ENCODE peak calls at places on chromosomes 6 and 20, in eight cellular contexts. One of them, this sample, is unnamed. For H3K4me1, the result is how much of the 10 kb centered on the place peaks cover.

GRCh38 chr6:88867841-88868558 is 95.4 kb downstream of the RNGTT start:
- DNase-seq in suprapubic skin: no peak
- DNase-seq in ovary: no peak
- DNase-seq in GM12878: no peak
- DNase-seq in stomach: no peak
- DNase-seq in H1: no peak
- DNase-seq in A549: peak
- DNase-seq in tibial nerve: no peak
- DNase-seq in this sample: no peak

GRCh38 chr20:53329781-53330180 is 263.9 kb downstream of the ZNF217 start:
- DNase-seq in suprapubic skin: no peak
- DNase-seq in ovary: no peak
- DNase-seq in GM12878: no peak
- DNase-seq in stomach: no peak
- DNase-seq in H1: no peak
- DNase-seq in A549: no peak
- DNase-seq in tibial nerve: no peak
- DNase-seq in this sample: no peak

GRCh38 chr20:2508631-2509467 is at the start of gene ZNF343:
- DNase-seq in suprapubic skin: peak
- DNase-seq in ovary: peak
- DNase-seq in GM12878: peak
- DNase-seq in stomach: peak
- DNase-seq in H1: peak
- DNase-seq in A549: peak
- DNase-seq in tibial nerve: peak
- DNase-seq in this sample: peak

GRCh38 chr6:3761989-3762270 is 10.4 kb upstream of the PXDC1 start:
- DNase-seq in suprapubic skin: peak
- DNase-seq in ovary: no peak
- DNase-seq in GM12878: no peak
- DNase-seq in stomach: no peak
- DNase-seq in H1: no peak
- DNase-seq in A549: no peak
- DNase-seq in tibial nerve: no peak
- DNase-seq in this sample: no peak

GRCh38 chr6:30260036-30260504 is 46.9 kb upstream of the TRIM26 start:
- DNase-seq in suprapubic skin: no peak
- DNase-seq in ovary: no peak
- DNase-seq in GM12878: no peak
- DNase-seq in stomach: no peak
- DNase-seq in H1: peak
- DNase-seq in A549: no peak
- DNase-seq in tibial nerve: no peak
- DNase-seq in this sample: no peak

GRCh38 chr20:37414133-37414532 is 68.2 kb downstream of the SRC start:
- DNase-seq in suprapubic skin: no peak
- DNase-seq in ovary: no peak
- DNase-seq in GM12878: no peak
- DNase-seq in stomach: no peak
- DNase-seq in H1: peak
- DNase-seq in A549: no peak
- DNase-seq in tibial nerve: no peak
- DNase-seq in this sample: no peak

GRCh38 chr20:63945921-63946920 is 10.0 kb downstream of the UCKL1 start:
- DNase-seq in suprapubic skin: no peak
- DNase-seq in ovary: no peak
- DNase-seq in GM12878: no peak
- DNase-seq in stomach: no peak
- DNase-seq in H1: no peak
- DNase-seq in A549: no peak
- DNase-seq in tibial nerve: no peak
- DNase-seq in this sample: peak

GRCh38 chr6:95087394-95088097 is 489.8 kb upstream of the MANEA start:
- DNase-seq in suprapubic skin: no peak
- DNase-seq in ovary: no peak
- DNase-seq in GM12878: no peak
- DNase-seq in stomach: no peak
- DNase-seq in H1: no peak
- DNase-seq in A549: no peak
- DNase-seq in tibial nerve: no peak
- DNase-seq in this sample: no peak

GRCh38 chr6:48535569-48535968 is 424.6 kb upstream of the PTCHD4 start:
- DNase-seq in suprapubic skin: no peak
- DNase-seq in ovary: no peak
- DNase-seq in GM12878: no peak
- DNase-seq in stomach: no peak
- DNase-seq in H1: no peak
- DNase-seq in A549: no peak
- DNase-seq in tibial nerve: no peak
- DNase-seq in this sample: no peak

GRCh38 chr20:23583526-23583925 is 15.2 kb upstream of the CST9L start:
- DNase-seq in suprapubic skin: no peak
- DNase-seq in ovary: no peak
- DNase-seq in GM12878: no peak
- DNase-seq in stomach: no peak
- DNase-seq in H1: no peak
- DNase-seq in A549: no peak
- DNase-seq in tibial nerve: no peak
- DNase-seq in this sample: no peak

GRCh38 chr6:45494734-45495133 is 117.0 kb upstream of the SUPT3H start:
- DNase-seq in suprapubic skin: no peak
- DNase-seq in ovary: no peak
- DNase-seq in GM12878: no peak
- DNase-seq in stomach: no peak
- DNase-seq in H1: no peak
- DNase-seq in A549: no peak
- DNase-seq in tibial nerve: no peak
- DNase-seq in this sample: no peak

GRCh38 chr6:52576392-52577021 is 353 bp downstream of the TRAM2 start:
- DNase-seq in suprapubic skin: peak
- DNase-seq in ovary: peak
- DNase-seq in GM12878: peak
- DNase-seq in stomach: peak
- DNase-seq in H1: peak
- DNase-seq in A549: peak
- DNase-seq in tibial nerve: peak
- DNase-seq in this sample: peak

GRCh38 chr6:16432075-16433032 is 194.0 kb downstream of the GMPR start:
- DNase-seq in suprapubic skin: no peak
- DNase-seq in ovary: no peak
- DNase-seq in GM12878: peak
- DNase-seq in stomach: peak
- DNase-seq in H1: no peak
- DNase-seq in A549: no peak
- DNase-seq in tibial nerve: peak
- DNase-seq in this sample: no peak

GRCh38 chr6:13368716-13369115 is 40.4 kb upstream of the TBC1D7 start:
- DNase-seq in suprapubic skin: no peak
- DNase-seq in ovary: no peak
- DNase-seq in GM12878: no peak
- DNase-seq in stomach: no peak
- DNase-seq in H1: no peak
- DNase-seq in A549: no peak
- DNase-seq in tibial nerve: no peak
- DNase-seq in this sample: no peak

GRCh38 chr6:56838965-56839364 is 115.9 kb upstream of the BEND6 start:
- DNase-seq in suprapubic skin: no peak
- DNase-seq in ovary: no peak
- DNase-seq in GM12878: no peak
- DNase-seq in stomach: no peak
- DNase-seq in H1: no peak
- DNase-seq in A549: no peak
- DNase-seq in tibial nerve: no peak
- DNase-seq in this sample: no peak

GRCh38 chr20:17725094-17725835 is 25.5 kb downstream of the BANF2 start:
- DNase-seq in suprapubic skin: no peak
- DNase-seq in ovary: no peak
- DNase-seq in GM12878: no peak
- DNase-seq in stomach: no peak
- DNase-seq in H1: no peak
- DNase-seq in A549: no peak
- DNase-seq in tibial nerve: no peak
- DNase-seq in this sample: no peak
- TF ChIP-seq EP300 in suprapubic skin: no peak
- TF ChIP-seq EP300 in ovary: no peak
- TF ChIP-seq EP300 in GM12878: no peak
- TF ChIP-seq EP300 in stomach: no peak
- TF ChIP-seq EP300 in H1: no peak
- TF ChIP-seq EP300 in A549: no peak
- TF ChIP-seq EP300 in tibial nerve: no peak
- TF ChIP-seq EP300 in this sample: no peak

DNA sequence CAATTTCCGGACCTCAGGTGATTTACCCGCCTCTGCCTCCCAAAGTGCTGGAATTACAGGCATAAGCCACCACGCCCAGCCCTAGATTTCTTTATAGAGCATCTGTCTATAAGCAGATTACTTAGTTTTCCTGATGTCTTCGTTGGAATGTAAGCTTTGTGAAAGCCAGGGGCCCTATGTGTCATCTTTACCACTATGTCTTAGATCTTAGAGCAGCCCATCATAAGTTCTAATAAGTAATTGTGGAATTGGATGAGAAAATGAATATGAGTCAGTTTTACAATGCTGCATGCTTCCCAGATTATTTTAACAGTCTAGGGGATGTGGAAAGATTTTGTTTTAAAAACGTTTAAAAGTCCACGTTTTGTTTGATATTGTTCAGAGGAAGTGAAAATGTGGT is 9.1 kb upstream of the ZBTB2 start:
- DNase-seq in suprapubic skin: no peak
- DNase-seq in ovary: no peak
- DNase-seq in GM12878: no peak
- DNase-seq in stomach: no peak
- DNase-seq in H1: no peak
- DNase-seq in A549: no peak
- DNase-seq in tibial nerve: no peak
- DNase-seq in this sample: no peak
- H3K4me1 ChIP-seq in suprapubic skin: under half
- H3K4me1 ChIP-seq in ovary: under half
- H3K4me1 ChIP-seq in GM12878: under half
- H3K4me1 ChIP-seq in stomach: under half
- H3K4me1 ChIP-seq in H1: under half
- H3K4me1 ChIP-seq in A549: under half
- H3K4me1 ChIP-seq in tibial nerve: under half
- H3K4me1 ChIP-seq in this sample: under half

GRCh38 chr6:36826520-36827227 is 12.6 kb downstream of the CPNE5 start:
- DNase-seq in suprapubic skin: no peak
- DNase-seq in ovary: no peak
- DNase-seq in GM12878: no peak
- DNase-seq in stomach: no peak
- DNase-seq in H1: no peak
- DNase-seq in A549: no peak
- DNase-seq in tibial nerve: no peak
- DNase-seq in this sample: no peak

GRCh38 chr6:36825452-36825851 is 13.8 kb downstream of the CPNE5 start:
- DNase-seq in suprapubic skin: no peak
- DNase-seq in ovary: no peak
- DNase-seq in GM12878: no peak
- DNase-seq in stomach: no peak
- DNase-seq in H1: no peak
- DNase-seq in A549: no peak
- DNase-seq in tibial nerve: no peak
- DNase-seq in this sample: no peak

GRCh38 chr6:36829919-36830544 is 9.2 kb downstream of the CPNE5 start:
- DNase-seq in suprapubic skin: no peak
- DNase-seq in ovary: peak
- DNase-seq in GM12878: no peak
- DNase-seq in stomach: peak
- DNase-seq in H1: no peak
- DNase-seq in A549: no peak
- DNase-seq in tibial nerve: peak
- DNase-seq in this sample: peak

GRCh38 chr6:36825996-36826395 is 13.2 kb downstream of the CPNE5 start:
- DNase-seq in suprapubic skin: no peak
- DNase-seq in ovary: no peak
- DNase-seq in GM12878: no peak
- DNase-seq in stomach: no peak
- DNase-seq in H1: no peak
- DNase-seq in A549: no peak
- DNase-seq in tibial nerve: no peak
- DNase-seq in this sample: no peak

DNA sequence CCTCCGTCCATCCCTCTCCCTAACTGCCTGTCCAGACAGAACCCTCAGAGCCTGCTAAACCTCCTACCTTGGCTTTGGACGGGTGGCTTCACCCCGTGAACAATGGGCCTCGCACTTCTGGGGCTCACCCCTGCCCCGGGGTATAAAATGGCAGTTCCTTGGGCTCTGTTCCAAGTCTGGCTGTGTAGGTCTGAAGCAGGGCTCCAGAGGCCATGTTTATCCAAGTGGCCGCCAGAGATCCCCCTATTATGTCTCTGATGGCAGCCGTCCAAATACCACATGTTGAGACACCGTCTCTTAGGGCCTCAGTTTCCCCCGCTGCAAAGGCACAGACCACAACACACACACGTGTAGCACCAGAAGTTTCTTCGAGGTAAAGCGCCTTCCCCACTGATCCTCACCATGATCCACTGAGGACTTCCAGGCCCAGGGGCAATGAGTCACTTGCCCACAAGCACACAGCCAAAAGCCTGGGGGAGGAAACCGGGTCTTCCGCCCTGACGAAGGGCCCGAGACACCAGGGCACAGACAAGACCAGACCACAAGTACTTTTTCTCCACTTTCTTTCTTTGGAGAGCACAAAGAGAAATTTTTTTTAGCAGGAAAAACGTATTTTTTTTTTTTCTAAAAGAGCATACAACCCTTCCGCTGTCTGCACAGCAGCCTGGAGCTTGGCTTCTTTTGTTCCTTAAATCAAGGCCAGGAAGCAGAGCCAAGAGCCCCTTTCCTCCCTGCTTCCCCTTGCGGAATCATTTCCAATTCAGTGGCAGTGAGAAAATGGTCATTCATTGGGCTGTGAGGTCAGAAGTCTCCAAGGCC is 11.8 kb downstream of the CPNE5 start:
- DNase-seq in suprapubic skin: no peak
- DNase-seq in ovary: peak
- DNase-seq in GM12878: no peak
- DNase-seq in stomach: no peak
- DNase-seq in H1: no peak
- DNase-seq in A549: no peak
- DNase-seq in tibial nerve: no peak
- DNase-seq in this sample: no peak
- TF ChIP-seq POLR2A in suprapubic skin: no peak
- TF ChIP-seq POLR2A in ovary: no peak
- TF ChIP-seq POLR2A in GM12878: no peak
- TF ChIP-seq POLR2A in stomach: no peak
- TF ChIP-seq POLR2A in H1: no peak
- TF ChIP-seq POLR2A in A549: no peak
- TF ChIP-seq POLR2A in tibial nerve: no peak
- TF ChIP-seq POLR2A in this sample: no peak

DNA sequence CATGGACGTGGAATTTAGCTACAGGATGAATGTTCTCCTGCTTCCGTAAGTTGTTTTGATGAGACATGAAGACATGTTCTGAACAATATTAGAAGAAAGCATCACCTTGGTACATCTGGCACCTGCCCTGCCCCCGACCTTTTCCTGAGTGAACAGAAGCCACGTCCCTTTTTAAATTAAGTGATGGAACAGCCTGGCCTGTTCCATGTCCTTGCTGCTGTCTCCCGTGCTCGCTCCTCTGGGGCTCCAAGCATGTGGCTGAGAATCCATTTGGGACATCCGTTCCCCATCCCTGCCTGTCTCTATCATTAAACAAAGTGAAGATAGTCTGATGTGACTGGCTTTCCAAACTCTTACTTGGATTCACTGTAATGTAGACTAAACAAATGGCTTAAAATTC is 36.4 kb downstream of the ERMARD start:
- DNase-seq in suprapubic skin: peak
- DNase-seq in ovary: no peak
- DNase-seq in GM12878: no peak
- DNase-seq in stomach: no peak
- DNase-seq in H1: peak
- DNase-seq in A549: no peak
- DNase-seq in tibial nerve: no peak
- DNase-seq in this sample: no peak
- TF ChIP-seq EP300 in suprapubic skin: no peak
- TF ChIP-seq EP300 in ovary: no peak
- TF ChIP-seq EP300 in GM12878: no peak
- TF ChIP-seq EP300 in stomach: no peak
- TF ChIP-seq EP300 in H1: no peak
- TF ChIP-seq EP300 in A549: no peak
- TF ChIP-seq EP300 in tibial nerve: no peak
- TF ChIP-seq EP300 in this sample: no peak